ENCODE peak calls at places on chromosomes 4 and X, in four cellular contexts. O, J, P and F are unnamed samples.

GRCh38 chrX:47278684-47279083 is 45.9 kb downstream of the USP11 start:
- DNase-seq in O (no peak), J (no peak), P (no peak), F (no peak)

GRCh38 chr4:187937557-187937956 is 58.0 kb upstream of the ZFP42 start:
- DNase-seq in O (no peak), J (no peak), P (no peak), F (no peak)

GRCh38 chrX:150365051-150365952 is 2.2 kb downstream of the MAMLD1 start:
- DNase-seq in O (peak; percentile 65), J (peak; percentile 61), P (peak; percentile 29), F (no peak)

GRCh38 chr4:89173336-89174090 is 62.2 kb downstream of the TIGD2 start:
- DNase-seq in O (no peak), J (no peak), P (no peak), F (no peak)

GRCh38 chrX:45781901-45782553 is 581.4 kb upstream of the DIPK2B start:
- DNase-seq in O (no peak), J (no peak), P (no peak), F (no peak)

GRCh38 chr4:176034936-176035335 is 30.7 kb upstream of the WDR17 start:
- DNase-seq in O (no peak), J (no peak), P (no peak), F (no peak)

GRCh38 chrX:10011261-10011931 is 44.2 kb downstream of the CLDN34 start:
- DNase-seq in O (no peak), J (no peak), P (no peak), F (no peak)

GRCh38 chr4:158172558-158173258 is at the start of gene GASK1B:
- DNase-seq in O (peak; percentile 50), J (peak; percentile 32), P (no peak), F (no peak)

GRCh38 chr4:123478859-123479345 is 82.3 kb downstream of the SPRY1 start:
- DNase-seq in O (peak; percentile 19), J (peak; percentile 82), P (no peak), F (no peak)

GRCh38 chr4:95318044-95318443 is 230.7 kb downstream of the UNC5C start:
- DNase-seq in O (no peak), J (no peak), P (no peak), F (no peak)

GRCh38 chr4:55348436-55348835 is 2.4 kb downstream of the SRD5A3 start:
- DNase-seq in O (no peak), J (no peak), P (no peak), F (no peak)

GRCh38 chrX:10415704-10416001 is 204.7 kb downstream of the MID1 start:
- DNase-seq in O (no peak), J (no peak), P (no peak), F (no peak)

GRCh38 chr4:57369446-57369845 is 259.3 kb upstream of the IGFBP7 start:
- DNase-seq in O (no peak), J (no peak), P (no peak), F (no peak)

GRCh38 chrX:129759576-129760061 is 20.1 kb upstream of the SASH3 start:
- DNase-seq in O (peak; percentile 40), J (peak; percentile 67), P (no peak), F (no peak)
- TF ChIP-seq CTCF in O (no peak), J (peak; percentile 9), P (no peak), F (no peak)

DNA sequence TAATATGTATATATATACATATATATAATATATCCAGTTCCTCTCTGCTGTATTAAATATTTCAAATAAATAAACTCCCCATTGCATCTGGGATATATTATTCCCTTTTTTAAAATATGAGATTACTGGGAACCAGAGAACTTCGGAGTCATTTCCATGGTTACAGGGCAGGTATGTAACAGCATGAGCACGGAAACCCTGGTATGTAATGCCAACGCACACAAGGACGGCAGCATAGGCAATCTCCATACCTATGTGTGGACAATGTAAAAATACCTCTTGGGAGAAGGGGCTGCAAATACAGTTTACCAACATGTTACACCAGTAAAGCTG is 62.8 kb downstream of the NUDT10 start:
- DNase-seq in O (no peak), J (no peak), P (no peak), F (no peak)
- H3K4me3 ChIP-seq in O (peak overlapping the region; percentile 50), J (peak overlapping the region; percentile 35), P (no peak overlapping the region), F (peak overlapping the region; percentile 45)

GRCh38 chr4:108702960-108703359 is 52.6 kb downstream of the OSTC start:
- DNase-seq in O (no peak), J (no peak), P (no peak), F (no peak)

GRCh38 chr4:108703966-108704365 is 53.6 kb downstream of the OSTC start:
- DNase-seq in O (no peak), J (no peak), P (no peak), F (no peak)

GRCh38 chr4:108696160-108696559 is 45.8 kb downstream of the OSTC start:
- DNase-seq in O (no peak), J (no peak), P (no peak), F (no peak)

GRCh38 chr4:108703370-108703769 is 53.0 kb downstream of the OSTC start:
- DNase-seq in O (no peak), J (no peak), P (no peak), F (no peak)

GRCh38 chr4:108700358-108700757 is 50.0 kb downstream of the OSTC start:
- DNase-seq in O (no peak), J (no peak), P (no peak), F (no peak)
- TF ChIP-seq POLR2AphosphoS5 in O (no peak), J (no peak), P (no peak), F (no peak)

GRCh38 chr4:84491420-84491819 is 7.7 kb downstream of the NKX6-1 start:
- DNase-seq in O (no peak), J (no peak), P (no peak), F (no peak)

GRCh38 chr4:84492290-84492689 is 6.8 kb downstream of the NKX6-1 start:
- DNase-seq in O (no peak), J (no peak), P (no peak), F (no peak)

GRCh38 chr4:84494518-84494917 is 4.6 kb downstream of the NKX6-1 start:
- DNase-seq in O (no peak), J (no peak), P (no peak), F (no peak)

GRCh38 chr4:84492737-84493091 is 6.4 kb downstream of the NKX6-1 start:
- DNase-seq in O (no peak), J (no peak), P (no peak), F (no peak)

GRCh38 chr4:84493092-84493850 is 5.8 kb downstream of the NKX6-1 start:
- DNase-seq in O (peak; percentile 21), J (no peak), P (no peak), F (no peak)
- TF ChIP-seq CTCF in O (no peak), J (no peak), P (no peak), F (no peak)

DNA sequence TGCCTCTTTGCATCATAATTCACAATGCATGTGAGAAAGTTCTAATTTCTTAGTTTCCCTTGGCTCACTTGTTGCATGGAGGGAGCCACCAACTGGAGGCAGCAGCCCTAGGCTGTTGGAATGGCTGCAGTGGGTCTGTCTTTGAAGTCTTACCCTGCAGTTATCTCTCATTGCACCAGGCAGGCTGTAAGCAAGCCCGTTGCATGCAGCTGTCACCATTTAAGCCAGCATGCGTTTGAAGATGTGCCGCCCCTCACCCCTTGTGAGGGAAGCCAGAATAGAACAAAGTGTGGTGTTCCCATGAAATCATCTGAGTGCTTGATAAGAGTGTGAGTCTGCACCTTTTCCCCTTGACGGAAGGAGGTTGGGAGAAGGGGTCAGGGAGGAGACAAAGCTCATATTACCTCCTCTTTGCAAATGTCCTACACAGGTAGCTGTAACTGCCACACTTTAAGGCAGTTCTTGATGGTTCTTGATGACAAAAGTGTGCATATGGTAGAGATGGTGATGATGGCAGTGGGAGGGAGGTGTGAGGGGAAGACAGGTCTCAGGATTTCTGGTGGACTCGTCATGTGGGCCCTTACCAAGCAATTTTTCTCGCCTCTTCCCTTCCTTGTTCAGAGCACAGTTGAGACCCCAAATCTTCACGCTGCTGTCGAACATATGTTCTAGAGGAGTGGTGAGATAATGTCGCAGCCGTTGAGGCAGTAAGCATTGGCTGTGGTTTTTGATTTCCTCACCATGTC is 191.4 kb upstream of the LEF1 start:
- DNase-seq in O (no peak), J (no peak), P (no peak), F (no peak)
- H3K4me3 ChIP-seq in O (no peak overlapping the region), J (no peak overlapping the region), P (no peak overlapping the region), F (no peak overlapping the region)

GRCh38 chr4:48268956-48269860 is at the start of gene TEC:
- DNase-seq in O (peak; percentile 45), J (peak; percentile 70), P (peak; percentile 45), F (peak; percentile 70)

GRCh38 chr4:48271048-48271452 is 1.4 kb upstream of the TEC start:
- DNase-seq in O (no peak), J (no peak), P (no peak), F (no peak)

GRCh38 chr4:48271626-48272025 is 2.0 kb upstream of the TEC start:
- DNase-seq in O (no peak), J (no peak), P (no peak), F (no peak)

GRCh38 chr4:48270516-48270897 is 869 bp upstream of the TEC start:
- DNase-seq in O (no peak), J (no peak), P (no peak), F (no peak)

GRCh38 chr4:48269861-48270515 is 350 bp upstream of the TEC start:
- DNase-seq in O (peak; percentile 97), J (peak; percentile 97), P (peak; percentile 68), F (peak; percentile 95)
- TF ChIP-seq POLR2AphosphoS5 in O (peak; percentile 59), J (peak; percentile 72), P (peak; percentile 56), F (no peak)

GRCh38 chr4:110266136-110266535 is 67.7 kb upstream of the ELOVL6 start:
- DNase-seq in O (no peak), J (no peak), P (no peak), F (no peak)
- TF ChIP-seq CTCF in O (no peak), J (no peak), P (no peak), F (no peak)

DNA sequence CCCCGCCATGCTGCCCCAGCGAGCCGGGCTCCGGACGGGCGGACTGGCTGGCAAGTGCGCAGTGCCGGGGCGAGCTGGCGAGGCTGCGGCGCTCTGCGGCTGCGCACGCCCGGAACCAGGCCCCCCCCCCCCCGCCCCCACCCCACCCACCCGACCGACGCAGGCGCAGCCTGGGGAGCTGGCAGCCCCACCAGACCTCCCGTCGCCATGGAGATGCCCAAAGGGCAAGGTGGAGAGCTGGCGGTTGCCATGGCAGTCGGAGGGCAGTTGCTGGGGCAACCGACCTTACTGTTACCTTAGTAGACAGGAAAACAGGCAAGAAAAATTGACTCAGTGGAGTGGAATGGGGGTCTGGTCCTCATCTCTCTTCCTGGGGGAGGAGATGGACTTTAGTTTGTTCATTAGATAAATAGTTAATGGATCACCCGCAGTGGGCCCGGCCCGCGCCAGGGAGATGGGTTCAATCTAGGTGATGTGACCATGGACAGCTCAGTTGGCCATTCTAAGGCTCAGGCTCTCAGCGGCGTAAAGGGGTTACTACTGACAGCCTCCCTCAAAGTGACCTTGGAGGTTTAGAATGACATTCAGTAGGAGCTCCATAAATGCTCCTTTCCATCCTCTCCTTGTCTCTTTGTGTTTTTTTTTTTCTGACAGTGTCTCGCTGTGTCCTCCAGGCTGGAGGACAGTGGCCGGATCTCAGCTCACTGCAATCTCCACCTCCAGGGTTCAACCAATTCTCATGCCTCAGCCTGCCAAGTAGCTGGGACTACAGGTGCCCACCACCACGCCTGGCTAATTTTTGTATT is at the start of gene PCSK1N:
- DNase-seq in O (no peak), J (no peak), P (no peak), F (no peak)
- H3K4me3 ChIP-seq in O (peak within 1 kb of the TSS; percentile 36), J (peak within 1 kb of the TSS; percentile 15), P (peak within 1 kb of the TSS; percentile 1), F (peak within 1 kb of the TSS; percentile 50)

GRCh38 chr4:174199735-174200134 is 83.7 kb downstream of the FBXO8 start:
- DNase-seq in O (no peak), J (no peak), P (no peak), F (no peak)
- TF ChIP-seq POLR2AphosphoS5 in O (no peak), J (no peak), P (no peak), F (no peak)